ENCODE peak calls at places on chromosomes 1 and 21, in five cellular contexts. One of them, this sample, is unnamed.

GRCh38 chr1:24321712-24322635 is 2.8 kb downstream of the GRHL3 start:
- DNase-seq in mesendoderm: peak
- DNase-seq in fibroblast of mammary gland: peak
- DNase-seq in A549: no peak
- DNase-seq in esophagus squamous epithelium: no peak
- DNase-seq in this sample: no peak

GRCh38 chr1:29501227-29501976 is 265.1 kb downstream of the PTPRU start:
- DNase-seq in fibroblast of mammary gland: no peak
- DNase-seq in A549: no peak
- DNase-seq in mesendoderm: peak
- DNase-seq in esophagus squamous epithelium: no peak
- DNase-seq in this sample: no peak

GRCh38 chr1:199811163-199811562 is 216.3 kb upstream of the NR5A2 start:
- DNase-seq in mesendoderm: no peak
- DNase-seq in A549: no peak
- DNase-seq in fibroblast of mammary gland: no peak
- DNase-seq in esophagus squamous epithelium: no peak
- DNase-seq in this sample: no peak

GRCh38 chr1:23732363-23733224 is 10.7 kb upstream of the ELOA start:
- DNase-seq in A549: no peak
- DNase-seq in esophagus squamous epithelium: no peak
- DNase-seq in fibroblast of mammary gland: peak
- DNase-seq in mesendoderm: no peak
- DNase-seq in this sample: no peak

GRCh38 chr1:1001631-1002300 is 1.9 kb upstream of the HES4 start:
- DNase-seq in esophagus squamous epithelium: no peak
- DNase-seq in A549: peak
- DNase-seq in fibroblast of mammary gland: peak
- DNase-seq in mesendoderm: peak
- DNase-seq in this sample: no peak

GRCh38 chr1:225520587-225521227 is 92.9 kb upstream of the LBR start:
- DNase-seq in fibroblast of mammary gland: no peak
- DNase-seq in mesendoderm: peak
- DNase-seq in A549: no peak
- DNase-seq in esophagus squamous epithelium: no peak
- DNase-seq in this sample: no peak

GRCh38 chr21:35367558-35367957 is 318.5 kb upstream of the RUNX1 start:
- DNase-seq in mesendoderm: no peak
- DNase-seq in fibroblast of mammary gland: no peak
- DNase-seq in A549: no peak
- DNase-seq in esophagus squamous epithelium: no peak
- DNase-seq in this sample: no peak

GRCh38 chr1:228393268-228393699 is 13.4 kb downstream of the TRIM11 start:
- DNase-seq in mesendoderm: peak
- DNase-seq in A549: no peak
- DNase-seq in fibroblast of mammary gland: peak
- DNase-seq in esophagus squamous epithelium: no peak
- DNase-seq in this sample: no peak

GRCh38 chr1:103859721-103860120 is 110.0 kb downstream of the AMY1C start:
- DNase-seq in A549: no peak
- DNase-seq in mesendoderm: no peak
- DNase-seq in fibroblast of mammary gland: no peak
- DNase-seq in esophagus squamous epithelium: no peak
- DNase-seq in this sample: no peak

GRCh38 chr1:246317723-246318359 is 189.2 kb downstream of the SMYD3 start:
- DNase-seq in esophagus squamous epithelium: no peak
- DNase-seq in fibroblast of mammary gland: peak
- DNase-seq in A549: no peak
- DNase-seq in mesendoderm: no peak
- DNase-seq in this sample: no peak

GRCh38 chr21:43311303-43311817 is 115.6 kb downstream of the SIK1 start:
- DNase-seq in esophagus squamous epithelium: no peak
- DNase-seq in fibroblast of mammary gland: no peak
- DNase-seq in mesendoderm: no peak
- DNase-seq in A549: no peak
- DNase-seq in this sample: no peak

GRCh38 chr21:31612889-31613785 is 46.4 kb upstream of the SOD1 start:
- DNase-seq in mesendoderm: no peak
- DNase-seq in A549: no peak
- DNase-seq in fibroblast of mammary gland: peak
- DNase-seq in esophagus squamous epithelium: no peak
- DNase-seq in this sample: peak

DNA sequence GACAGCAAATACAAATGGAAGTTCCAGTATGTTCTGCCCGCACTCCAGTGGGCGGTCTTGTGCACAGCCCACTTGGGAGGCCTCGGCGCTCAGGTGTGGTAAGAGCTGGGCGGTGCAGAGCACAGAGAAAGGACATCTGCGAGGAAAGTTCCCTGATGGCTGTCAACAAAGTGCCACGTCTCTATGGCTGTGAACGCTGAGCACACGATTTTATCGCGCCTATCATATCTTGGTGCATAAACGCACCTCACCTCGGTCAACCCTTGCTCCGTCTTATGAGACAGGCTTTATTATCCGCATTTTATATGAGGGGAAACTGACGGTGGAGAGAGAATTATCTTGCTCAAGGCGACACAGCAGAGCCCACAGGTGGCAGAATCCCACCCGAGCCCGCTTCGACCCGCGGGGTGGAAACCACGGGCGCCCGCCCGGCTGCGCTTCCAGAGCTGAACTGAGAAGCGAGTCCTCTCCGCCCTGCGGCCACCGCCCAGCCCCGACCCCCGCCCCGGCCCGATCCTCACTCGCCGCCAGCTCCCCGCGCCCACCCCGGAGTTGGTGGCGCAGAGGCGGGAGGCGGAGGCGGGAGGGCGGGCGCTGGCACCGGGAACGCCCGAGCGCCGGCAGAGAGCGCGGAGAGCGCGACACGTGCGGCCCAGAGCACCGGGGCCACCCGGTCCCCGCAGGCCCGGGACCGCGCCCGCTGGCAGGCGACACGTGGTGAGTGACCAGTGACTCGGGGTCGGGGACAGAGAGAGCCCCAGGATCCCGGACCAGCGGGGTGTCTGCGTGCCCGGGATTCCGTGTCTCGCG is at the start of gene IL12RB2:
- DNase-seq in mesendoderm: peak
- DNase-seq in A549: no peak
- DNase-seq in fibroblast of mammary gland: no peak
- DNase-seq in esophagus squamous epithelium: no peak
- DNase-seq in this sample: no peak
- H3K4me3 ChIP-seq in mesendoderm: peak
- H3K4me3 ChIP-seq in A549: peak
- H3K4me3 ChIP-seq in fibroblast of mammary gland: no peak
- H3K4me3 ChIP-seq in esophagus squamous epithelium: peak
- H3K4me3 ChIP-seq in this sample: peak

GRCh38 chr1:108746382-108747127 is at the start of gene STXBP3:
- DNase-seq in A549: peak
- DNase-seq in esophagus squamous epithelium: peak
- DNase-seq in mesendoderm: peak
- DNase-seq in fibroblast of mammary gland: peak
- DNase-seq in this sample: peak
- H3K4me3 ChIP-seq in A549: peak
- H3K4me3 ChIP-seq in esophagus squamous epithelium: peak
- H3K4me3 ChIP-seq in mesendoderm: peak
- H3K4me3 ChIP-seq in fibroblast of mammary gland: peak
- H3K4me3 ChIP-seq in this sample: peak

GRCh38 chr1:50430010-50430405 is 6.8 kb upstream of the DMRTA2 start:
- DNase-seq in mesendoderm: no peak
- DNase-seq in esophagus squamous epithelium: no peak
- DNase-seq in fibroblast of mammary gland: no peak
- DNase-seq in A549: no peak
- DNase-seq in this sample: no peak

GRCh38 chr1:50427086-50427817 is 4.0 kb upstream of the DMRTA2 start:
- DNase-seq in A549: no peak
- DNase-seq in esophagus squamous epithelium: no peak
- DNase-seq in fibroblast of mammary gland: no peak
- DNase-seq in mesendoderm: peak
- DNase-seq in this sample: no peak

GRCh38 chr1:50426108-50426700 is 3.0 kb upstream of the DMRTA2 start:
- DNase-seq in mesendoderm: peak
- DNase-seq in esophagus squamous epithelium: no peak
- DNase-seq in A549: no peak
- DNase-seq in fibroblast of mammary gland: no peak
- DNase-seq in this sample: no peak

GRCh38 chr1:50426702-50427085 is 3.5 kb upstream of the DMRTA2 start:
- DNase-seq in A549: no peak
- DNase-seq in esophagus squamous epithelium: no peak
- DNase-seq in mesendoderm: peak
- DNase-seq in fibroblast of mammary gland: no peak
- DNase-seq in this sample: no peak

DNA sequence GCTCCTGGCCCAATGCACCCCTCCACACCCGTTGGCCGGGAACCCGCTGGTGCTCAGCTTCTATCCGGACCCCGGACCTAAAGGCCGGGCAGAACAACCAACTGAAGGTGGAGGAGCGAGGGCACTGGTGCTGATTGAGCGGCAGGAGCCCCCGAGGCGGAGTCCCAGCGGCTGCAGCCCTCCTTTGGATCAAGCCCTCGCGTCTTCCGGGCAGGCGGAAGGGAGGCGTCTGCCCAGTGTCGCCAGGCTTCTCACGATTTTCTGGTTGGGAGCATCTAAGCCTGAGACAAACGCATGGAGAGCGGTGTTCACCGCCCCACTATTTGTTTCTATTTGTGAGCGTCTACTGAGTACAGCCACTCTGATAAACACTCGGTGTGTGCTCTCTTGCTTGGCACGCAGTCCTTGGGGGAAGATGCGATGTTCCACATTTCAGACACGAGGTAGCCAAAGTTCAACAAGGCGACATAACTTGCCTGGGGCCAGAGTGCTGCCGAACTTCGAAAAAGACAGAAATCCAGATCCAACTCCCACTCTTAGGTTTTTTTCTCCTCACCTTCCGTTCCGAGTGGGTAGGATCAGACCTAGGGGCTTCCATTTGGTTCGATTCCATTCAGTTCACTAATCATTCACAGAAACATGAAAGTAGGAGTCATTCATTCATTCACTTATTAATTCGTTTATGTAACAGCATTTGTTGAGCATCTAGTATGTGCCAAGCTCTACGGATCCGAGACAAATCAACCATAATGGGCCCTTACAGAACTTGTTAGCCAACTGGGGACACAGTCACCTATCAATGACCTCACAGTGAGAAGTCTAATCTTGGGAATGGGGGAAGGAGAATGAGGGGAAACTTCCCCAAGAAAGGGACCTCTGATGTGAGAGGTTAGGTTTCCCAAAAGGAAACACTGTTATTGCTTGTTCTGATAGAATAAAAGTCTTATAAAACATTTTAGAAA is 4.9 kb upstream of the DMRTA2 start:
- DNase-seq in esophagus squamous epithelium: no peak
- DNase-seq in A549: no peak
- DNase-seq in mesendoderm: peak
- DNase-seq in fibroblast of mammary gland: no peak
- DNase-seq in this sample: no peak
- H3K4me3 ChIP-seq in esophagus squamous epithelium: no peak
- H3K4me3 ChIP-seq in A549: peak
- H3K4me3 ChIP-seq in mesendoderm: no peak
- H3K4me3 ChIP-seq in fibroblast of mammary gland: no peak
- H3K4me3 ChIP-seq in this sample: no peak

GRCh38 chr1:36179220-36179600 is 23.2 kb downstream of the MAP7D1 start:
- DNase-seq in A549: no peak
- DNase-seq in fibroblast of mammary gland: no peak
- DNase-seq in mesendoderm: no peak
- DNase-seq in esophagus squamous epithelium: no peak
- DNase-seq in this sample: no peak
- H3K4me3 ChIP-seq in A549: no peak
- H3K4me3 ChIP-seq in fibroblast of mammary gland: no peak
- H3K4me3 ChIP-seq in mesendoderm: no peak
- H3K4me3 ChIP-seq in esophagus squamous epithelium: no peak
- H3K4me3 ChIP-seq in this sample: no peak

GRCh38 chr1:93612510-93612909 is 69.1 kb downstream of the BCAR3 start:
- DNase-seq in mesendoderm: no peak
- DNase-seq in A549: no peak
- DNase-seq in esophagus squamous epithelium: no peak
- DNase-seq in fibroblast of mammary gland: no peak
- DNase-seq in this sample: no peak
- H3K4me3 ChIP-seq in mesendoderm: no peak
- H3K4me3 ChIP-seq in A549: no peak
- H3K4me3 ChIP-seq in esophagus squamous epithelium: peak
- H3K4me3 ChIP-seq in fibroblast of mammary gland: no peak
- H3K4me3 ChIP-seq in this sample: no peak

GRCh38 chr1:163174524-163175437 is 27.9 kb downstream of the RGS5 start:
- DNase-seq in mesendoderm: peak
- DNase-seq in fibroblast of mammary gland: peak
- DNase-seq in A549: peak
- DNase-seq in esophagus squamous epithelium: no peak
- DNase-seq in this sample: no peak
- H3K4me3 ChIP-seq in mesendoderm: no peak
- H3K4me3 ChIP-seq in fibroblast of mammary gland: peak
- H3K4me3 ChIP-seq in A549: no peak
- H3K4me3 ChIP-seq in esophagus squamous epithelium: no peak
- H3K4me3 ChIP-seq in this sample: no peak

GRCh38 chr1:10181154-10181553 is 29.2 kb upstream of the KIF1B start:
- DNase-seq in A549: no peak
- DNase-seq in fibroblast of mammary gland: peak
- DNase-seq in mesendoderm: no peak
- DNase-seq in esophagus squamous epithelium: no peak
- DNase-seq in this sample: no peak

GRCh38 chr1:10173582-10173981 is 36.8 kb upstream of the KIF1B start:
- DNase-seq in A549: no peak
- DNase-seq in fibroblast of mammary gland: no peak
- DNase-seq in mesendoderm: no peak
- DNase-seq in esophagus squamous epithelium: no peak
- DNase-seq in this sample: no peak

GRCh38 chr1:10179408-10179685 is 31.0 kb upstream of the KIF1B start:
- DNase-seq in esophagus squamous epithelium: no peak
- DNase-seq in A549: no peak
- DNase-seq in fibroblast of mammary gland: no peak
- DNase-seq in mesendoderm: no peak
- DNase-seq in this sample: no peak

GRCh38 chr1:10179751-10180150 is 30.6 kb upstream of the KIF1B start:
- DNase-seq in fibroblast of mammary gland: no peak
- DNase-seq in mesendoderm: no peak
- DNase-seq in A549: no peak
- DNase-seq in esophagus squamous epithelium: no peak
- DNase-seq in this sample: no peak

GRCh38 chr1:10178602-10179407 is 31.6 kb upstream of the KIF1B start:
- DNase-seq in A549: no peak
- DNase-seq in esophagus squamous epithelium: no peak
- DNase-seq in mesendoderm: no peak
- DNase-seq in fibroblast of mammary gland: no peak
- DNase-seq in this sample: no peak
- H3K4me3 ChIP-seq in A549: no peak
- H3K4me3 ChIP-seq in esophagus squamous epithelium: no peak
- H3K4me3 ChIP-seq in mesendoderm: no peak
- H3K4me3 ChIP-seq in fibroblast of mammary gland: no peak
- H3K4me3 ChIP-seq in this sample: no peak

GRCh38 chr21:40118527-40118926 is 251.3 kb downstream of the PCP4 start:
- DNase-seq in mesendoderm: no peak
- DNase-seq in A549: no peak
- DNase-seq in esophagus squamous epithelium: no peak
- DNase-seq in fibroblast of mammary gland: no peak
- DNase-seq in this sample: no peak
- H3K4me3 ChIP-seq in mesendoderm: no peak
- H3K4me3 ChIP-seq in A549: no peak
- H3K4me3 ChIP-seq in esophagus squamous epithelium: no peak
- H3K4me3 ChIP-seq in fibroblast of mammary gland: no peak
- H3K4me3 ChIP-seq in this sample: no peak

GRCh38 chr1:182615468-182616129 is 11.4 kb upstream of the RGS16 start:
- DNase-seq in esophagus squamous epithelium: no peak
- DNase-seq in mesendoderm: peak
- DNase-seq in fibroblast of mammary gland: peak
- DNase-seq in A549: no peak
- DNase-seq in this sample: no peak
- H3K4me3 ChIP-seq in esophagus squamous epithelium: peak
- H3K4me3 ChIP-seq in mesendoderm: peak
- H3K4me3 ChIP-seq in fibroblast of mammary gland: peak
- H3K4me3 ChIP-seq in A549: peak
- H3K4me3 ChIP-seq in this sample: peak